ENCODE peak calls at places on chromosomes 7 and 10, in ten cellular contexts. G is sigmoid colon, T is SK-N-SH, N is HL-60, V is Panc1, M is prostate gland, L is GM12878, R is upper lobe of left lung, E is stomach, F is GM23338. U is an unnamed sample.

GRCh38 chr10:4131407-4132215 is 346.6 kb upstream of the KLF6 start:
- DNase-seq in G (no peak), M (no peak), E (no peak), V (no peak), N (peak), F (no peak), R (no peak), T (no peak), L (peak), U (no peak)

GRCh38 chr7:24417526-24418120 is 133.6 kb downstream of the NPY start:
- DNase-seq in T (no peak), L (no peak), F (no peak), N (no peak), R (no peak), M (no peak), G (no peak), E (no peak), V (no peak), U (no peak)

GRCh38 chr7:5422324-5423271 is 1.0 kb downstream of the TNRC18 start:
- DNase-seq in G (no peak), M (peak), F (peak), T (peak), V (no peak), L (no peak), N (no peak), E (no peak), R (no peak), U (peak)

GRCh38 chr10:72204296-72204695 is 11.5 kb upstream of the ANAPC16 start:
- DNase-seq in F (no peak), N (no peak), G (no peak), R (no peak), E (no peak), V (no peak), T (no peak), M (no peak), L (no peak), U (no peak)

GRCh38 chr7:29342761-29343160 is 148.2 kb downstream of the CHN2 start:
- DNase-seq in N (no peak), T (no peak), V (no peak), R (no peak), F (no peak), L (no peak), E (no peak), G (no peak), M (no peak), U (no peak)

GRCh38 chr10:110462308-110463095 is 35.2 kb upstream of the DUSP5 start:
- DNase-seq in N (no peak), E (no peak), F (no peak), M (no peak), L (no peak), V (no peak), R (peak), T (no peak), G (no peak), U (peak)

GRCh38 chr10:8350250-8350967 is 295.9 kb downstream of the GATA3 start:
- DNase-seq in N (no peak), F (no peak), R (no peak), T (no peak), L (no peak), M (no peak), G (no peak), E (no peak), V (no peak), U (no peak)

GRCh38 chr7:25716421-25716820 is 435.6 kb upstream of the NFE2L3 start:
- DNase-seq in V (no peak), E (no peak), T (no peak), G (no peak), M (no peak), N (no peak), L (no peak), F (no peak), R (peak), U (no peak)

GRCh38 chr7:992445-992741 is 9.4 kb downstream of the CYP2W1 start:
- DNase-seq in G (no peak), L (no peak), E (no peak), F (no peak), T (no peak), M (no peak), V (no peak), N (no peak), R (no peak), U (no peak)

GRCh38 chr10:43250925-43251663 is 15.8 kb downstream of the RASGEF1A start:
- DNase-seq in L (no peak), V (no peak), T (no peak), F (no peak), R (peak), M (no peak), G (peak), E (peak), N (no peak), U (peak)

GRCh38 chr7:106170216-106170615 is 58.1 kb upstream of the SYPL1 start:
- DNase-seq in F (no peak), V (no peak), N (no peak), M (no peak), G (no peak), R (no peak), E (no peak), L (no peak), T (no peak), U (no peak)

GRCh38 chr7:27151341-27151944 is 940 bp downstream of the HOXA3 start:
- DNase-seq in R (no peak), V (no peak), N (no peak), L (no peak), T (no peak), G (peak), M (no peak), F (peak), E (no peak), U (peak)

GRCh38 chr10:30691601-30692015 is 62.1 kb upstream of the LYZL2 start:
- DNase-seq in F (no peak), E (no peak), N (no peak), L (no peak), M (no peak), R (no peak), T (no peak), V (no peak), G (no peak), U (no peak)

GRCh38 chr10:6771361-6771760 is 191.3 kb upstream of the PRKCQ start:
- DNase-seq in V (no peak), M (no peak), R (no peak), T (no peak), G (no peak), F (no peak), N (no peak), E (no peak), L (no peak), U (no peak)

GRCh38 chr7:72925546-72926120 is 738 bp downstream of the POM121 start:
- DNase-seq in E (no peak), G (no peak), T (peak), M (no peak), R (no peak), V (no peak), N (no peak), L (no peak), F (no peak), U (no peak)

GRCh38 chr10:103564799-103565365 is 71.4 kb downstream of the NEURL1 start:
- DNase-seq in F (peak), G (no peak), T (peak), M (no peak), L (no peak), E (no peak), R (no peak), N (no peak), V (no peak), U (no peak)

GRCh38 chr7:27073066-27073465 is 22.7 kb downstream of the HOXA1 start:
- DNase-seq in E (no peak), M (no peak), T (no peak), F (no peak), V (no peak), R (no peak), G (no peak), L (no peak), N (no peak), U (no peak)

GRCh38 chr7:153381275-153382119 is 621.9 kb downstream of the ACTR3B start:
- DNase-seq in R (peak), T (peak), N (peak), F (peak), M (no peak), G (peak), V (peak), L (no peak), E (peak), U (no peak)

GRCh38 chr7:70016044-70016770 is 417.9 kb downstream of the AUTS2 start:
- DNase-seq in T (no peak), F (no peak), V (no peak), R (no peak), G (no peak), E (no peak), L (no peak), M (no peak), N (no peak), U (no peak)

GRCh38 chr7:28347964-28348363 is 64.4 kb upstream of the CREB5 start:
- DNase-seq in R (no peak), V (no peak), E (no peak), L (no peak), T (no peak), M (no peak), F (no peak), N (no peak), G (no peak), U (no peak)

GRCh38 chr7:51067757-51068156 is 248.9 kb downstream of the COBL start:
- DNase-seq in V (peak), R (peak), T (peak), N (no peak), L (no peak), F (peak), E (peak), G (peak), M (peak), U (no peak)

GRCh38 chr10:112907893-112908292 is 42.2 kb upstream of the TCF7L2 start:
- DNase-seq in T (no peak), G (no peak), R (no peak), L (no peak), E (no peak), V (no peak), F (no peak), N (no peak), M (no peak), U (no peak)
- TF ChIP-seq POLR2AphosphoS5 in T (no peak), G (no peak), R (no peak), L (no peak), E (no peak), V (no peak), F (no peak), N (no peak), M (no peak), U (no peak)

GRCh38 chr7:92058040-92058439 is 76.2 kb downstream of the CYP51A1 start:
- DNase-seq in T (no peak), G (no peak), M (no peak), F (no peak), L (peak), N (no peak), V (no peak), E (no peak), R (no peak), U (no peak)
- H3K4me3 ChIP-seq in T (no peak), G (no peak), M (no peak), F (no peak), L (no peak), N (no peak), V (no peak), E (no peak), R (no peak), U (no peak)

DNA sequence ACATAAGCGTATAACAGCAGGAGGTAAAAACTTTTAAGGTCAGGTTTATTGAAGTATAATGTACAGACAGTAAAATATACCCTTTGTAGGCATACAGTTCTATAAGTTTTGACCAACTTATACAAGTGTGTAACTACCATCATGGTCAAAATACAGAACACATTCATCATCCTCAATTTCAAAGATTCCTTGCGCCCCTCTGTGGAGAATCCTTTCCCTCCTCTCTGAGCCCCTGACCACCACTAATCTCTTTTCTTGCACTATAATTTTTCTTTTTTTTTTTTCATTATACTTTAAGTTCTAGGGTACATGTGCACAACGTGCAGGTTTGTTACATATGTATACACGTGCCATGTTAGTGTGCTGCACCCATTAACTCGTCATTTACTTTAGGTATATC is 58.1 kb upstream of the CTTNBP2 start:
- DNase-seq in M (no peak), G (no peak), F (peak), R (no peak), N (no peak), T (no peak), V (no peak), E (no peak), L (no peak), U (no peak)
- TF ChIP-seq CTCF in M (no peak), G (no peak), F (peak), R (no peak), N (no peak), T (no peak), V (no peak), E (no peak), L (no peak), U (no peak)

DNA sequence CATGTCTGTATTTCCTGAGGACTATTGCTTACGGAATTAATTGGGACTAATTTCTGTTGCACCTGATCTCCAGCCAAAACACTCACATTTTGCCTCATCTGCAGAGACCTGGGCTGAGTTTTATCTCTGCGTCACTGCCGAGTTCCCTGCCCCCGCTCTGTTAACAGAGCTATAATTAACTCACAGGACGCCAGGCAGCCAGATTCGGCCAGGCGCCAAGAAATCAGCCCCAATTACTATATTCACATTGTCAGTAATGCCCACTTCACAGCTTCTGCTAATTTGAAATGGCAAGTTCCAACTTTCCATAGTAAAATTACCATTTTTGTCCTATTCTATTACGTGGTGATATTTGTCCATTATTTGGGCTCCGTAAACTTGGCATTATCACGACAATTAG is 130.5 kb downstream of the CUX1 start:
- DNase-seq in V (no peak), G (peak), L (no peak), T (peak), R (no peak), F (peak), N (no peak), E (peak), M (no peak), U (no peak)
- TF ChIP-seq POLR2AphosphoS5 in V (no peak), G (peak), L (no peak), T (peak), R (no peak), F (no peak), N (no peak), E (no peak), M (no peak), U (no peak)

DNA sequence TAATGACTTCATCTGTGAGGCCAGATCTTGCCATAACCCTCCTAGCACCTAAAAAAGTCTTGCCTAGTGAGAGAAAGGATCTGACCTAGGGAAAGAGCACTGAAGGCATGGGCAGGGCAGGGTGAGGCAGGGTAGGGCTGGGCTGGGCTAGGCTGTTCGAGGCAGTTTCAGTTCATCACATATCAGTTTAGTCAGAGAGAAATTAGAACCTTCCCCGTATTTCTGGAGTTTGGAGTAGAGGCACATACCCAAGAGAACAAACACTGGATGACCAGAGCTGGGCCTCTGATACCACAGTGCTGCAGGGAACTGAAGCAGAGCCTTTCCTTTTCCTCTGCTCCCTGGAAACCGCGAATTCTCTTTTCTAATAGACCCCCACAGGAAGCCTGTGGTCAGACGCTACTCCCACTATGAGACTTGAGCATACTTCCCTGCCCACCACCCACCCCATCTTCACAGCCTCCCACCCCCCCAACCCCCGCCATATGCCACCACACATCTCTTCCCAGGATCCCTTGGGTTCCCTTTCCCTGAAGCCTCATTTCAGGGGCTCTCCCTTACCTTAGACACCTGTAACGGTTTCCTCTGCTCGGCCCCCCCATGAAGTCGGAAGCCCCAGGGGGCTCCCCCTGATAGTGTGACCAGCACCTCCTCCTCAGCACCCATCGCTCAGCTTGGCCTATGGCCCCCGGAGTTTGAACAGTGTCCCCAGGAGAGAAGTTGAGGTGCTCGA is 406 bp downstream of the SYNPO2L start:
- DNase-seq in N (no peak), T (no peak), F (no peak), R (no peak), L (no peak), E (no peak), M (no peak), G (no peak), V (no peak), U (no peak)
- H3K4me3 ChIP-seq in N (no peak), T (no peak), F (no peak), R (no peak), L (peak), E (no peak), M (no peak), G (no peak), V (no peak), U (no peak)

GRCh38 chr10:84574101-84574500 is 245.7 kb downstream of the CCSER2 start:
- DNase-seq in G (no peak), L (no peak), F (peak), T (no peak), R (no peak), N (no peak), E (no peak), M (no peak), V (no peak), U (no peak)
- TF ChIP-seq CTCF in G (no peak), L (no peak), F (peak), T (peak), R (no peak), N (no peak), E (no peak), M (no peak), V (peak), U (no peak)

DNA sequence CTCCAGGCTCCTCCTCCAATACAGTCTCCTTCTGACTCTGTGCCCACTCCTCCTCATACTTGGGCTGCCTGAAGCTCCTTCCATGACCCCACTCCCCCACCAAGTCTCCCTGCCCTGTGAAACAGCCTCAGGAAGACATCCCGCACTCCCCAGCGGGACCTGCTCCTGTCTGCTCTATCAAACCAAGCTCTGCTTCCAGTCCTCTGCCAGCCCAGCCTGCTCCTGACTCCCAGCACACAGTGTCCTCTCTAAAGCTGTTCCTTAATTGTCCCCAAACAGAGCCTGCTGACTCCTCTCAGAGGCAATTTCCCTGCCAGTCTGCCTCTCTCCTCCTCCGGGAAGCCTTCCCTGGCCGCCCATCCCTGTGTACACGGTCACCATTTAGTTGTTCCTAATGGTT is 9.9 kb downstream of the POLL start:
- DNase-seq in F (no peak), E (no peak), G (no peak), V (no peak), T (no peak), N (no peak), R (no peak), M (no peak), L (no peak), U (no peak)
- TF ChIP-seq POLR2AphosphoS5 in F (no peak), E (no peak), G (no peak), V (no peak), T (no peak), N (no peak), R (no peak), M (no peak), L (no peak), U (no peak)

DNA sequence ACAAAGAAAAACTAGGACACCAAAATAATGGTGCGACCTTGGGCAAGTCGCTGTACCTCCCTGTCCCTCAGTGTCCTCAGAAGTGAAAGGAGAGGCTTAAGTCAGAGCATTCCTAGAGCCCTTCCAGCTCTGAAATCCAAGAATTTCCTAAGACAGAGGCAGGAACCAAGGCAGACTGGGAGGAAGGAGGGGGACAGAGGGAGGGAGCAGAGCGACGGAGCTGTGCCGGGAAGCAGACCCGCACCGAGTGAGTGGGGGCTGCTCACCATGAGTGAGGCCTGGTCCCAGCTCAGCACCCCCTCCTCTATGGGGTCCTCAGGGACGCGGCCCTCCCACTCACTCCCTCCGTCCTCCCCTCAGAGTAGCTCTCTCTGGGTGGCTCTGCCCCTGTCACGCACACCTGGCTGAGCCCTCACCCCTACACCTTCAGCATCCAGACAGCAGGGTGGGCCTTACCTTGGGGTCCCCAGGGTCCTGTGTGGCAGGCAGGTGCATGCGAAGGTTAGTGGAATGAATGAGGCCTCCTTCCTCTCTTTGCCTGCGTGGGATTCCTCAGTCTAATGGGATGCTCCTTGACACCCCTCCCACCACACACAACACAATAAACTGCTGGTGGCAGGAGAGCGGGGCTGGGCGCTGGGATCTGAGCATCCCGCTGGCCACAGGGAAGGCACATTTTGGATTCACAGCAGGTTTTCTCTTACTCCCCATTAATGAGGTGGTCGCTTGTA is 4.6 kb upstream of the SMARCD3 start:
- DNase-seq in M (no peak), R (no peak), F (peak), E (no peak), V (no peak), N (no peak), G (no peak), L (no peak), T (no peak), U (no peak)
- H3K4me3 ChIP-seq in M (no peak), R (no peak), F (peak), E (peak), V (no peak), N (no peak), G (no peak), L (no peak), T (peak), U (no peak)

GRCh38 chr10:14391342-14391741 is 60.6 kb upstream of the FRMD4A start:
- DNase-seq in L (no peak), N (no peak), R (no peak), E (no peak), T (no peak), M (no peak), V (no peak), F (no peak), G (no peak), U (no peak)

GRCh38 chr10:14399641-14400040 is 68.9 kb upstream of the FRMD4A start:
- DNase-seq in N (no peak), T (no peak), F (no peak), R (no peak), E (no peak), G (no peak), M (no peak), V (no peak), L (no peak), U (no peak)

GRCh38 chr10:14397069-14397468 is 66.3 kb upstream of the FRMD4A start:
- DNase-seq in G (no peak), E (no peak), F (peak), R (peak), V (no peak), N (no peak), L (no peak), T (peak), M (no peak), U (no peak)

GRCh38 chr10:14394179-14394578 is 63.5 kb upstream of the FRMD4A start:
- DNase-seq in M (no peak), R (no peak), G (no peak), E (no peak), N (no peak), F (no peak), V (no peak), T (no peak), L (no peak), U (no peak)

GRCh38 chr10:14396441-14397048 is 65.8 kb upstream of the FRMD4A start:
- DNase-seq in N (no peak), F (peak), T (peak), V (no peak), L (no peak), R (no peak), E (no peak), M (no peak), G (no peak), U (no peak)
- TF ChIP-seq CTCF in N (no peak), F (peak), T (peak), V (no peak), L (peak), R (peak), E (no peak), M (no peak), G (no peak), U (peak)